ENCODE peak calls at places on chromosome 17, in six cellular contexts. C is A549; Z is DMS 273 treated with DMSO at 0.1 percent for 48 hours; F is stimulated activated CD8-positive, alpha-beta memory T cell treated with anti-CD3 and anti-CD28 coated beads, Interleukin-12 subunit alpha, Interleukin-12 subunit beta, amount 100 ng/mL, for 1 hour; O is memory B cell; D is EL. G is an unnamed sample.

GRCh38 chr17:3683054-3683511 is 12.9 kb downstream of the P2RX5 start:
- DNase-seq in C (peak), Z (no peak), F (peak), O (peak), D (peak), G (peak)

GRCh38 chr17:50161911-50162288 is 3.9 kb upstream of the SGCA start:
- DNase-seq in C (no peak), Z (no peak), F (no peak), O (no peak), D (no peak), G (no peak)

GRCh38 chr17:73308017-73308823 is 3.6 kb downstream of the CDC42EP4 start:
- DNase-seq in C (peak), Z (no peak), F (no peak), O (no peak), D (peak), G (no peak)

GRCh38 chr17:73369126-73369525 is 57.3 kb upstream of the CDC42EP4 start:
- DNase-seq in C (no peak), Z (no peak), F (no peak), O (no peak), D (no peak), G (no peak)

GRCh38 chr17:18226284-18226945 is 980 bp downstream of the LLGL1 start:
- DNase-seq in C (no peak), Z (no peak), F (no peak), O (no peak), D (peak), G (no peak)

GRCh38 chr17:2510559-2510958 is 1.1 kb downstream of the METTL16 start:
- DNase-seq in C (no peak), Z (no peak), F (no peak), O (no peak), D (no peak), G (no peak)

GRCh38 chr17:42373896-42374295 is 14.3 kb downstream of the STAT3 start:
- DNase-seq in C (no peak), Z (no peak), F (no peak), O (no peak), D (no peak), G (no peak)

GRCh38 chr17:80921159-80921558 is 70.5 kb upstream of the CHMP6 start:
- DNase-seq in C (no peak), Z (no peak), F (no peak), O (no peak), D (no peak), G (no peak)

GRCh38 chr17:8147805-8148404 is 4.3 kb downstream of the PER1 start:
- DNase-seq in C (no peak), Z (no peak), F (no peak), O (peak), D (no peak), G (no peak)

GRCh38 chr17:1153795-1154546 is 25.8 kb downstream of the ABR start:
- DNase-seq in C (peak), Z (no peak), F (no peak), O (no peak), D (peak), G (peak)

GRCh38 chr17:78325076-78325712 is 34.7 kb downstream of the SOCS3 start:
- DNase-seq in C (no peak), Z (no peak), F (no peak), O (no peak), D (peak), G (no peak)

GRCh38 chr17:81380117-81380516 is 15.1 kb upstream of the BAHCC1 start:
- DNase-seq in C (no peak), Z (no peak), F (no peak), O (no peak), D (no peak), G (no peak)

GRCh38 chr17:74732042-74732846 is 4.8 kb upstream of the RAB37 start:
- DNase-seq in C (no peak), Z (no peak), F (no peak), O (no peak), D (no peak), G (no peak)

GRCh38 chr17:56997313-56997712 is 19.4 kb downstream of the SCPEP1 start:
- DNase-seq in C (no peak), Z (no peak), F (no peak), O (no peak), D (no peak), G (no peak)

GRCh38 chr17:8206536-8206935 is 3.8 kb downstream of the AURKB start:
- DNase-seq in C (no peak), Z (no peak), F (no peak), O (no peak), D (no peak), G (no peak)

GRCh38 chr17:35294756-35295155 is 51.9 kb downstream of the SLFN5 start:
- DNase-seq in C (no peak), Z (no peak), F (no peak), O (no peak), D (peak), G (no peak)